ENCODE peak calls at places on chromosomes 12 and 14, in four cellular contexts. One of them, this sample, is unnamed.

GRCh38 chr12:120496353-120497340 is 734 bp downstream of the DYNLL1 start:
- DNase-seq in A549: peak
- DNase-seq in K562: peak
- DNase-seq in HepG2: no peak
- DNase-seq in this sample: peak

GRCh38 chr12:19186722-19187661 is 57.5 kb downstream of the PLEKHA5 start:
- DNase-seq in A549: peak
- DNase-seq in K562: peak
- DNase-seq in HepG2: peak
- DNase-seq in this sample: peak

GRCh38 chr12:104598342-104599271 is 141.9 kb downstream of the CHST11 start:
- DNase-seq in A549: no peak
- DNase-seq in K562: peak
- DNase-seq in HepG2: no peak
- DNase-seq in this sample: no peak

GRCh38 chr14:51575225-51576111 is 76.2 kb upstream of the FRMD6 start:
- DNase-seq in A549: no peak
- DNase-seq in K562: no peak
- DNase-seq in HepG2: peak
- DNase-seq in this sample: peak

GRCh38 chr14:87896393-87897380 is 96.3 kb downstream of the GALC start:
- DNase-seq in A549: peak
- DNase-seq in K562: peak
- DNase-seq in HepG2: peak
- DNase-seq in this sample: peak

GRCh38 chr14:50399251-50400032 is 2.8 kb upstream of the CDKL1 start:
- DNase-seq in A549: peak
- DNase-seq in K562: no peak
- DNase-seq in HepG2: no peak
- DNase-seq in this sample: peak

GRCh38 chr12:65334534-65334933 is 56.1 kb downstream of the MSRB3 start:
- DNase-seq in A549: no peak
- DNase-seq in K562: no peak
- DNase-seq in HepG2: no peak
- DNase-seq in this sample: peak

GRCh38 chr12:9237286-9237685 is 29.1 kb upstream of the PZP start:
- DNase-seq in A549: no peak
- DNase-seq in K562: no peak
- DNase-seq in HepG2: no peak
- DNase-seq in this sample: no peak

GRCh38 chr12:67710582-67710981 is 62.0 kb downstream of the DYRK2 start:
- DNase-seq in A549: peak
- DNase-seq in K562: no peak
- DNase-seq in HepG2: peak
- DNase-seq in this sample: peak

GRCh38 chr12:65881965-65882413 is 57.7 kb downstream of the HMGA2 start:
- DNase-seq in A549: no peak
- DNase-seq in K562: no peak
- DNase-seq in HepG2: no peak
- DNase-seq in this sample: peak

GRCh38 chr14:102581193-102581592 is 11.3 kb upstream of the RCOR1 start:
- DNase-seq in A549: no peak
- DNase-seq in K562: no peak
- DNase-seq in HepG2: no peak
- DNase-seq in this sample: no peak

GRCh38 chr14:76597387-76597786 is 163.9 kb upstream of the VASH1 start:
- DNase-seq in A549: no peak
- DNase-seq in K562: no peak
- DNase-seq in HepG2: no peak
- DNase-seq in this sample: no peak

GRCh38 chr14:23580152-23580926 is 1.7 kb upstream of the JPH4 start:
- DNase-seq in A549: no peak
- DNase-seq in K562: no peak
- DNase-seq in HepG2: peak
- DNase-seq in this sample: no peak

GRCh38 chr14:37596790-37597189 is 1.4 kb downstream of the TTC6 start:
- DNase-seq in A549: no peak
- DNase-seq in K562: no peak
- DNase-seq in HepG2: no peak
- DNase-seq in this sample: no peak

GRCh38 chr12:116697305-116698130 is 40.4 kb downstream of the SPRING1 start:
- DNase-seq in A549: peak
- DNase-seq in K562: peak
- DNase-seq in HepG2: peak
- DNase-seq in this sample: no peak

GRCh38 chr14:95185033-95185432 is 27.7 kb upstream of the DICER1 start:
- DNase-seq in A549: no peak
- DNase-seq in K562: no peak
- DNase-seq in HepG2: no peak
- DNase-seq in this sample: no peak

GRCh38 chr14:95183532-95184412 is 26.4 kb upstream of the DICER1 start:
- DNase-seq in A549: no peak
- DNase-seq in K562: no peak
- DNase-seq in HepG2: no peak
- DNase-seq in this sample: no peak

GRCh38 chr14:95183082-95183481 is 25.8 kb upstream of the DICER1 start:
- DNase-seq in A549: no peak
- DNase-seq in K562: no peak
- DNase-seq in HepG2: no peak
- DNase-seq in this sample: no peak

GRCh38 chr14:95185452-95186392 is 28.4 kb upstream of the DICER1 start:
- DNase-seq in A549: no peak
- DNase-seq in K562: peak
- DNase-seq in HepG2: no peak
- DNase-seq in this sample: peak

DNA sequence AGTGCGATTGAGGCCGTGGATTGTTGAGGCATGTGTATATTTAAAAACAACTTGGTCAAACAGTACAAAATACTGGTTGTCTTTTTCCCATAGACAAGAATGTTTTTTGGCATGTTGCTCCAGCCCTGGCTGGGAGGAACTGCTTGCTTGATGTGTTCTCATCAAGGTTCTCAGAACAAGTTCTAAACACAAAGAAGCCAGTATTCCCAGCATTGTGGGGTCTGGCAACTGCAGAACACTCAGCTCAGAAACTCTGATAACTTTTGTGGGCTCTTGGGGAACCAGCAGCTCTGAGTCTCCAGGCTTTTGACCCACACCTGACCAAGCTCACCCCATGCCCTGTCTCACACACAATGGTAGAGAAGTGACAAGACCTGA is 27.1 kb upstream of the DICER1 start:
- DNase-seq in A549: no peak
- DNase-seq in K562: no peak
- DNase-seq in HepG2: no peak
- DNase-seq in this sample: no peak
- TF ChIP-seq BHLHE40 in A549: no peak
- TF ChIP-seq BHLHE40 in K562: no peak
- TF ChIP-seq BHLHE40 in HepG2: no peak
- TF ChIP-seq BHLHE40 in this sample: no peak

GRCh38 chr14:74062809-74063150 is 21.5 kb downstream of the ALDH6A1 start:
- DNase-seq in A549: no peak
- DNase-seq in K562: no peak
- DNase-seq in HepG2: no peak
- DNase-seq in this sample: peak
- TF ChIP-seq MAFK in A549: no peak
- TF ChIP-seq MAFK in K562: no peak
- TF ChIP-seq MAFK in HepG2: no peak
- TF ChIP-seq MAFK in this sample: no peak

GRCh38 chr12:85130631-85131030 is 94.5 kb downstream of the LRRIQ1 start:
- DNase-seq in A549: no peak
- DNase-seq in K562: no peak
- DNase-seq in HepG2: no peak
- DNase-seq in this sample: no peak
- TF ChIP-seq SMC3 in A549: no peak
- TF ChIP-seq SMC3 in K562: no peak
- TF ChIP-seq SMC3 in HepG2: no peak
- TF ChIP-seq SMC3 in this sample: no peak

GRCh38 chr12:88578274-88578673 is 2.0 kb downstream of the KITLG start:
- DNase-seq in A549: no peak
- DNase-seq in K562: no peak
- DNase-seq in HepG2: peak
- DNase-seq in this sample: no peak

GRCh38 chr12:88579572-88579940 is 715 bp downstream of the KITLG start:
- DNase-seq in A549: peak
- DNase-seq in K562: no peak
- DNase-seq in HepG2: no peak
- DNase-seq in this sample: no peak

GRCh38 chr12:88578821-88579518 is 1.3 kb downstream of the KITLG start:
- DNase-seq in A549: peak
- DNase-seq in K562: no peak
- DNase-seq in HepG2: peak
- DNase-seq in this sample: no peak

GRCh38 chr12:88577537-88577936 is 2.7 kb downstream of the KITLG start:
- DNase-seq in A549: peak
- DNase-seq in K562: no peak
- DNase-seq in HepG2: no peak
- DNase-seq in this sample: no peak

GRCh38 chr12:88579941-88580871 is at the start of gene KITLG:
- DNase-seq in A549: peak
- DNase-seq in K562: peak
- DNase-seq in HepG2: peak
- DNase-seq in this sample: peak
- TF ChIP-seq BHLHE40 in A549: no peak
- TF ChIP-seq BHLHE40 in K562: no peak
- TF ChIP-seq BHLHE40 in HepG2: no peak
- TF ChIP-seq BHLHE40 in this sample: peak

This sample was measured in IMR-90.